ENCODE peak calls at places on chromosomes 3 and 15, in six cellular contexts. One of them, this sample, is unnamed.
A peak's percentile ranks its signal among the peaks of the same experiment; 100 is the strongest.

GRCh38 chr3:17964113-17964512 is 221.7 kb upstream of the TBC1D5 start:
- DNase-seq in endodermal cell: no peak
- DNase-seq in CD8-positive, alpha-beta memory T cell: no peak
- DNase-seq in adrenal gland: no peak
- DNase-seq in HCT116: no peak
- DNase-seq in adipocyte: no peak
- DNase-seq in this sample: no peak

GRCh38 chr3:21912656-21913055 is 161.6 kb upstream of the ZNF385D start:
- DNase-seq in endodermal cell: no peak
- DNase-seq in CD8-positive, alpha-beta memory T cell: no peak
- DNase-seq in adrenal gland: no peak
- DNase-seq in HCT116: no peak
- DNase-seq in adipocyte: peak; percentile 69
- DNase-seq in this sample: no peak

GRCh38 chr3:146164506-146164905 is 3.5 kb upstream of the PLOD2 start:
- DNase-seq in endodermal cell: no peak
- DNase-seq in CD8-positive, alpha-beta memory T cell: no peak
- DNase-seq in adrenal gland: no peak
- DNase-seq in HCT116: no peak
- DNase-seq in adipocyte: no peak
- DNase-seq in this sample: no peak

GRCh38 chr3:186783070-186783730 is at the start of gene EIF4A2:
- DNase-seq in endodermal cell: peak; percentile 94
- DNase-seq in CD8-positive, alpha-beta memory T cell: peak; percentile 92
- DNase-seq in adrenal gland: peak; percentile 93
- DNase-seq in HCT116: peak; percentile 78
- DNase-seq in adipocyte: peak; percentile 97
- DNase-seq in this sample: peak; percentile 88

GRCh38 chr3:98497381-98497780 is at the start of gene OR5K2:
- DNase-seq in endodermal cell: no peak
- DNase-seq in CD8-positive, alpha-beta memory T cell: no peak
- DNase-seq in adrenal gland: no peak
- DNase-seq in HCT116: no peak
- DNase-seq in adipocyte: no peak
- DNase-seq in this sample: no peak

GRCh38 chr3:190076601-190077444 is 43.9 kb downstream of the P3H2 start:
- DNase-seq in endodermal cell: peak; percentile 57
- DNase-seq in CD8-positive, alpha-beta memory T cell: no peak
- DNase-seq in adrenal gland: peak; percentile 73
- DNase-seq in HCT116: no peak
- DNase-seq in adipocyte: peak; percentile 97
- DNase-seq in this sample: peak; percentile 62

GRCh38 chr15:48579945-48580671 is 65.4 kb downstream of the FBN1 start:
- DNase-seq in endodermal cell: no peak
- DNase-seq in CD8-positive, alpha-beta memory T cell: no peak
- DNase-seq in adrenal gland: no peak
- DNase-seq in HCT116: no peak
- DNase-seq in adipocyte: peak; percentile 76
- DNase-seq in this sample: no peak

GRCh38 chr15:39580630-39581500 is at the start of gene THBS1:
- DNase-seq in endodermal cell: peak; percentile 98
- DNase-seq in CD8-positive, alpha-beta memory T cell: no peak
- DNase-seq in adrenal gland: peak; percentile 82
- DNase-seq in HCT116: no peak
- DNase-seq in adipocyte: peak; percentile 99
- DNase-seq in this sample: peak; percentile 94

GRCh38 chr3:141308588-141309218 is 59.6 kb upstream of the ZBTB38 start:
- DNase-seq in endodermal cell: peak; percentile 93
- DNase-seq in CD8-positive, alpha-beta memory T cell: no peak
- DNase-seq in adrenal gland: peak; percentile 65
- DNase-seq in HCT116: peak; percentile 79
- DNase-seq in adipocyte: peak; percentile 36
- DNase-seq in this sample: peak; percentile 44

DNA sequence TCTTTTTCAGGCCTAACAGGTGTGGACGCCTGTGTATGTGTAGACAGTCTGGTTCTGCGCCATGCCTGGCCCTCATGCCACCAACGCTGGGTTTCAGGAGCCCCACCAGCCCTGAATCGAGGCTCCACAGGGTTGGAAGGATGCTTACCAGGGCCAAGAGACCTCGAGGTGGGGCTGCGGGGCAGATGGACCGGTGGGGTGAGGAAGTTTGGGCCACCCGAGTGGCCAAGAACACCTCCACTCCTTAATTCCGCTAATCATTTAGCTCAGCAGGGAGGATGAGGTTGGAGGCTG is 6.0 kb upstream of the ONECUT1 start:
- DNase-seq in endodermal cell: peak; percentile 49
- DNase-seq in CD8-positive, alpha-beta memory T cell: no peak
- DNase-seq in adrenal gland: no peak
- DNase-seq in HCT116: no peak
- DNase-seq in adipocyte: no peak
- DNase-seq in this sample: no peak
- H3K27me3 ChIP-seq in endodermal cell: peaks cover 100% of the 10 kb centered on the region
- H3K27me3 ChIP-seq in CD8-positive, alpha-beta memory T cell: peaks cover 73% of the 10 kb centered on the region
- H3K27me3 ChIP-seq in adrenal gland: peaks cover 85% of the 10 kb centered on the region
- H3K27me3 ChIP-seq in HCT116: peaks cover 7% of the 10 kb centered on the region
- H3K27me3 ChIP-seq in adipocyte: peaks cover 94% of the 10 kb centered on the region
- H3K27me3 ChIP-seq in this sample: peaks cover 6% of the 10 kb centered on the region

GRCh38 chr3:137759505-137759904 is 4.6 kb upstream of the SOX14 start:
- DNase-seq in endodermal cell: no peak
- DNase-seq in CD8-positive, alpha-beta memory T cell: no peak
- DNase-seq in adrenal gland: no peak
- DNase-seq in HCT116: no peak
- DNase-seq in adipocyte: no peak
- DNase-seq in this sample: no peak

GRCh38 chr3:137761563-137762503 is 2.3 kb upstream of the SOX14 start:
- DNase-seq in endodermal cell: peak; percentile 69
- DNase-seq in CD8-positive, alpha-beta memory T cell: no peak
- DNase-seq in adrenal gland: no peak
- DNase-seq in HCT116: no peak
- DNase-seq in adipocyte: no peak
- DNase-seq in this sample: no peak

GRCh38 chr3:137761099-137761562 is 3.0 kb upstream of the SOX14 start:
- DNase-seq in endodermal cell: peak; percentile 64
- DNase-seq in CD8-positive, alpha-beta memory T cell: no peak
- DNase-seq in adrenal gland: no peak
- DNase-seq in HCT116: no peak
- DNase-seq in adipocyte: no peak
- DNase-seq in this sample: no peak

GRCh38 chr3:137762674-137763593 is 1.2 kb upstream of the SOX14 start:
- DNase-seq in endodermal cell: no peak
- DNase-seq in CD8-positive, alpha-beta memory T cell: no peak
- DNase-seq in adrenal gland: no peak
- DNase-seq in HCT116: no peak
- DNase-seq in adipocyte: no peak
- DNase-seq in this sample: no peak

GRCh38 chr3:137760341-137761098 is 3.6 kb upstream of the SOX14 start:
- DNase-seq in endodermal cell: peak; percentile 67
- DNase-seq in CD8-positive, alpha-beta memory T cell: no peak
- DNase-seq in adrenal gland: no peak
- DNase-seq in HCT116: no peak
- DNase-seq in adipocyte: no peak
- DNase-seq in this sample: no peak
- H3K27me3 ChIP-seq in endodermal cell: peaks cover 84% of the 10 kb centered on the region
- H3K27me3 ChIP-seq in CD8-positive, alpha-beta memory T cell: no peaks in the 10 kb centered on the region
- H3K27me3 ChIP-seq in adrenal gland: peaks cover 60% of the 10 kb centered on the region
- H3K27me3 ChIP-seq in HCT116: peaks cover 2% of the 10 kb centered on the region
- H3K27me3 ChIP-seq in adipocyte: peaks cover 42% of the 10 kb centered on the region
- H3K27me3 ChIP-seq in this sample: no peaks in the 10 kb centered on the region

DNA sequence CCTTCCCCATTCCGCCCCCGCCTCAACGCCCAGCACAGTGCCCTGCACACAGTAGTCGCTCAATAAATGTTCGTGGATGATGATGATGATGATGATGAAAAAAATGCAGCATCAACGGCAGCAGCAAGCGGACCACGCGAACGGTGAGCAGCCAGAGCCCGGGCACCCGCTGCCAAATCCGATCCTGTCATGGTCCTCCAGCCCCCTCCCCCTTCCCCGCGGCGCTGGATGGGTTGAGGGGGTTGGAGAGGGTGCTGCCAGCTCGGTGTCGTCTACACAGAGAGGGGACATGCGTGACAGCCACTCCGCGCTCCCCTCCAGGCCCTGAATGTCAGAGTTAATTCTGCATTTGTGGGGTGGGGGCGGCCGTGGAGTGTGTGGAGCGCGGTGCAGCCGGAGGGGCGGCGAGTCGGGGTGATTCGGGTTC is 693 bp downstream of the CACNA1D start:
- DNase-seq in endodermal cell: peak; percentile 68
- DNase-seq in CD8-positive, alpha-beta memory T cell: no peak
- DNase-seq in adrenal gland: peak; percentile 39
- DNase-seq in HCT116: no peak
- DNase-seq in adipocyte: no peak
- DNase-seq in this sample: no peak
- H3K27me3 ChIP-seq in endodermal cell: peaks cover 60% of the 10 kb centered on the region
- H3K27me3 ChIP-seq in CD8-positive, alpha-beta memory T cell: peaks cover 9% of the 10 kb centered on the region
- H3K27me3 ChIP-seq in adrenal gland: no peaks in the 10 kb centered on the region
- H3K27me3 ChIP-seq in HCT116: peaks cover 5% of the 10 kb centered on the region
- H3K27me3 ChIP-seq in adipocyte: peaks cover 23% of the 10 kb centered on the region
- H3K27me3 ChIP-seq in this sample: no peaks in the 10 kb centered on the region

DNA sequence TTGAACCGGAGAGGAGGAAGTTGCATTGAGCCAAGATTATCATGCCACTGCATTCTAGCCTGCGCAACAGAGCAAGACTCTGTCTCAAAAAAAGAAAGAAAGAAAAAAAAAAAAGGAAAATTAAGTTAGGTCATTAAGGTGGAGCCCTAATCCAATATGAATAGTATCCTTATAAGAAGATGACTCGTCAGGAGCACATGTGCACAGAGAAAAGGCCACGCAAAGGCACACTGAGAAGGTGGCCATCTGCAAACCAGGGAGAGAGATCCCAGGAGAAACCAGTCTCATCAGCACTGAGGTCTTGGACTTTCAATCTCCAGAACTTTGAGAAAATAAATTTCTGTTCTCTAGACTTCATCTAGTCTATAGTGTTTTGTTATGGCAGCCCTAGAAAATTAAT is 3.8 kb downstream of the SQOR start:
- DNase-seq in endodermal cell: no peak
- DNase-seq in CD8-positive, alpha-beta memory T cell: no peak
- DNase-seq in adrenal gland: no peak
- DNase-seq in HCT116: no peak
- DNase-seq in adipocyte: no peak
- DNase-seq in this sample: no peak
- H3K27me3 ChIP-seq in endodermal cell: peaks cover 99% of the 10 kb centered on the region
- H3K27me3 ChIP-seq in CD8-positive, alpha-beta memory T cell: no peaks in the 10 kb centered on the region
- H3K27me3 ChIP-seq in adrenal gland: no peaks in the 10 kb centered on the region
- H3K27me3 ChIP-seq in HCT116: no peaks in the 10 kb centered on the region
- H3K27me3 ChIP-seq in adipocyte: no peaks in the 10 kb centered on the region
- H3K27me3 ChIP-seq in this sample: no peaks in the 10 kb centered on the region

GRCh38 chr15:83651541-83651940 is 2.4 kb upstream of the ADAMTSL3 start:
- DNase-seq in endodermal cell: no peak
- DNase-seq in CD8-positive, alpha-beta memory T cell: no peak
- DNase-seq in adrenal gland: no peak
- DNase-seq in HCT116: no peak
- DNase-seq in adipocyte: no peak
- DNase-seq in this sample: no peak
- H3K27me3 ChIP-seq in endodermal cell: peaks cover 41% of the 10 kb centered on the region
- H3K27me3 ChIP-seq in CD8-positive, alpha-beta memory T cell: peaks cover 4% of the 10 kb centered on the region
- H3K27me3 ChIP-seq in adrenal gland: peaks cover 24% of the 10 kb centered on the region
- H3K27me3 ChIP-seq in HCT116: peaks cover 17% of the 10 kb centered on the region
- H3K27me3 ChIP-seq in adipocyte: peaks cover 38% of the 10 kb centered on the region
- H3K27me3 ChIP-seq in this sample: no peaks in the 10 kb centered on the region

GRCh38 chr3:3005345-3005744 is 104.8 kb downstream of the IL5RA start:
- DNase-seq in endodermal cell: no peak
- DNase-seq in CD8-positive, alpha-beta memory T cell: no peak
- DNase-seq in adrenal gland: no peak
- DNase-seq in HCT116: no peak
- DNase-seq in adipocyte: no peak
- DNase-seq in this sample: no peak
- H3K27me3 ChIP-seq in endodermal cell: peaks cover 9% of the 10 kb centered on the region
- H3K27me3 ChIP-seq in CD8-positive, alpha-beta memory T cell: no peaks in the 10 kb centered on the region
- H3K27me3 ChIP-seq in adrenal gland: no peaks in the 10 kb centered on the region
- H3K27me3 ChIP-seq in HCT116: no peaks in the 10 kb centered on the region
- H3K27me3 ChIP-seq in adipocyte: no peaks in the 10 kb centered on the region
- H3K27me3 ChIP-seq in this sample: no peaks in the 10 kb centered on the region

GRCh38 chr3:24673596-24673995 is 178.9 kb upstream of the THRB start:
- DNase-seq in endodermal cell: no peak
- DNase-seq in CD8-positive, alpha-beta memory T cell: no peak
- DNase-seq in adrenal gland: no peak
- DNase-seq in HCT116: no peak
- DNase-seq in adipocyte: no peak
- DNase-seq in this sample: no peak
- H3K27me3 ChIP-seq in endodermal cell: no peaks in the 10 kb centered on the region
- H3K27me3 ChIP-seq in CD8-positive, alpha-beta memory T cell: no peaks in the 10 kb centered on the region
- H3K27me3 ChIP-seq in adrenal gland: peaks cover 6% of the 10 kb centered on the region
- H3K27me3 ChIP-seq in HCT116: no peaks in the 10 kb centered on the region
- H3K27me3 ChIP-seq in adipocyte: no peaks in the 10 kb centered on the region
- H3K27me3 ChIP-seq in this sample: no peaks in the 10 kb centered on the region

This sample was measured in uterus.